ENCODE peak calls at places on chromosomes 6 and 20, in seven cellular contexts. T is Daoy; J is myocyte; D is kidney tubule cell; E is GDM1; L is CD8-positive, alpha-beta memory T cell; Q is activated naive CD4-positive, alpha-beta T cell. X is an unnamed sample.

GRCh38 chr6:133590814-133591213 is 298.1 kb upstream of the TCF21 start:
- DNase-seq in T (no peak), J (no peak), D (peak; percentile 43), E (no peak), L (no peak), Q (no peak), X (peak; percentile 45)

GRCh38 chr6:108732101-108732870 is 115.9 kb upstream of the ARMC2 start:
- DNase-seq in T (peak; percentile 39), J (peak; percentile 73), D (peak; percentile 94), E (no peak), L (no peak), Q (no peak), X (peak; percentile 69)

GRCh38 chr6:41455410-41455809 is 90.8 kb upstream of the FOXP4 start:
- DNase-seq in T (no peak), J (no peak), D (no peak), E (no peak), L (no peak), Q (no peak), X (no peak)

GRCh38 chr20:51750037-51750769 is 18.0 kb downstream of the ATP9A start:
- DNase-seq in T (peak; percentile 98), J (peak; percentile 79), D (peak; percentile 100), E (no peak), L (no peak), Q (no peak), X (peak; percentile 99)

GRCh38 chr20:1122388-1123315 is 4.2 kb downstream of the PSMF1 start:
- DNase-seq in T (peak; percentile 55), J (peak; percentile 31), D (peak; percentile 35), E (no peak), L (peak; percentile 4), Q (no peak), X (peak; percentile 9)

GRCh38 chr6:36599791-36600209 is 5.6 kb downstream of the SRSF3 start:
- DNase-seq in T (no peak), J (peak; percentile 66), D (peak; percentile 58), E (no peak), L (peak; percentile 58), Q (peak; percentile 12), X (peak; percentile 21)

GRCh38 chr20:39412091-39412490 is 449.9 kb downstream of the DHX35 start:
- DNase-seq in T (no peak), J (no peak), D (no peak), E (no peak), L (no peak), Q (no peak), X (no peak)

GRCh38 chr20:23021941-23022340 is 13.2 kb upstream of the SSTR4 start:
- DNase-seq in T (peak; percentile 27), J (no peak), D (peak; percentile 49), E (no peak), L (no peak), Q (no peak), X (no peak)

GRCh38 chr6:169529931-169530761 is 171.7 kb downstream of the WDR27 start:
- DNase-seq in T (peak; percentile 77), J (peak; percentile 83), D (peak; percentile 95), E (no peak), L (peak; percentile 4), Q (no peak), X (peak; percentile 85)

GRCh38 chr6:160055813-160056212 is 65.8 kb upstream of the SLC22A1 start:
- DNase-seq in T (no peak), J (no peak), D (no peak), E (no peak), L (no peak), Q (no peak), X (no peak)

GRCh38 chr6:42228305-42228704 is 10.6 kb upstream of the MRPS10 start:
- DNase-seq in T (no peak), J (no peak), D (no peak), E (no peak), L (no peak), Q (no peak), X (no peak)

GRCh38 chr6:12134581-12134980 is 122.5 kb downstream of the HIVEP1 start:
- DNase-seq in T (no peak), J (peak; percentile 15), D (no peak), E (no peak), L (no peak), Q (no peak), X (no peak)

GRCh38 chr6:170125447-170126300 is 165.2 kb downstream of the DLL1 start:
- DNase-seq in T (no peak), J (no peak), D (no peak), E (no peak), L (no peak), Q (no peak), X (no peak)

GRCh38 chr6:328184-328670 is 35.9 kb downstream of the DUSP22 start:
- DNase-seq in T (peak; percentile 86), J (peak; percentile 69), D (peak; percentile 60), E (no peak), L (no peak), Q (no peak), X (peak; percentile 88)

GRCh38 chr6:7236312-7237209 is 76.4 kb downstream of the SSR1 start:
- DNase-seq in T (no peak), J (no peak), D (peak; percentile 66), E (no peak), L (no peak), Q (no peak), X (no peak)

GRCh38 chr6:2862712-2863174 is 21.1 kb upstream of the SERPINB1 start:
- DNase-seq in T (no peak), J (peak; percentile 59), D (no peak), E (no peak), L (no peak), Q (no peak), X (no peak)

GRCh38 chr20:33704197-33704924 is 15.7 kb downstream of the PXMP4 start:
- DNase-seq in T (no peak), J (no peak), D (peak; percentile 33), E (no peak), L (no peak), Q (no peak), X (no peak)

GRCh38 chr6:22271044-22271443 is 25.8 kb downstream of the PRL start:
- DNase-seq in T (no peak), J (no peak), D (no peak), E (no peak), L (no peak), Q (no peak), X (no peak)

GRCh38 chr6:47196113-47196512 is 113.6 kb downstream of the TNFRSF21 start:
- DNase-seq in T (no peak), J (peak; percentile 43), D (no peak), E (no peak), L (no peak), Q (no peak), X (no peak)

GRCh38 chr6:136783495-136784270 is 8.6 kb downstream of the MAP3K5 start:
- DNase-seq in T (no peak), J (peak; percentile 52), D (peak; percentile 41), E (peak; percentile 85), L (no peak), Q (no peak), X (no peak)

GRCh38 chr6:168994966-168995365 is 258.7 kb downstream of the THBS2 start:
- DNase-seq in T (no peak), J (no peak), D (peak; percentile 17), E (no peak), L (no peak), Q (no peak), X (no peak)

GRCh38 chr6:2505624-2506023 is 245.1 kb downstream of the MYLK4 start:
- DNase-seq in T (peak; percentile 28), J (no peak), D (no peak), E (no peak), L (no peak), Q (no peak), X (no peak)

GRCh38 chr6:107121964-107122495 is 6.7 kb upstream of the BEND3 start:
- DNase-seq in T (no peak), J (no peak), D (no peak), E (no peak), L (no peak), Q (no peak), X (no peak)

GRCh38 chr20:38893056-38893455 is 33.2 kb upstream of the FAM83D start:
- DNase-seq in T (no peak), J (no peak), D (no peak), E (no peak), L (no peak), Q (no peak), X (no peak)

GRCh38 chr6:97068211-97068610 is 143.7 kb downstream of the KLHL32 start:
- DNase-seq in T (peak; percentile 21), J (peak; percentile 20), D (peak; percentile 29), E (no peak), L (no peak), Q (no peak), X (no peak)

GRCh38 chr6:122838060-122838780 is 49.2 kb downstream of the SMPDL3A start:
- DNase-seq in T (no peak), J (peak; percentile 29), D (peak; percentile 18), E (no peak), L (no peak), Q (no peak), X (no peak)

GRCh38 chr6:140812636-140813035 is 1320.1 kb upstream of the GJE1 start:
- DNase-seq in T (no peak), J (no peak), D (no peak), E (no peak), L (no peak), Q (no peak), X (no peak)

GRCh38 chr6:47342824-47343223 is 33.1 kb upstream of the TNFRSF21 start:
- DNase-seq in T (no peak), J (no peak), D (no peak), E (no peak), L (no peak), Q (no peak), X (no peak)